ENCODE peak calls at places on chromosomes 2 and 18, in six cellular contexts. S is EL; C is CD4-positive, alpha-beta T cell; P is NCI-H187 treated with DMSO at 0.1 percent for 48 hours; Q is activated B cell treated with CpG ODN at 0.5 μM for 24 hours; N is HCEC 1CT. A is an unnamed sample.

GRCh38 chr2:231221761-231222160 is 23.3 kb downstream of the ARMC9 start:
- DNase-seq in N (no peak), S (peak), Q (no peak), P (no peak), C (no peak), A (no peak)

GRCh38 chr2:221243758-221244157 is 328.3 kb downstream of the EPHA4 start:
- DNase-seq in C (no peak), P (no peak), S (no peak), N (no peak), Q (no peak), A (no peak)

GRCh38 chr18:11407900-11408299 is 201.5 kb upstream of the SLC35G4 start:
- DNase-seq in C (no peak), S (peak), N (peak), Q (no peak), P (no peak), A (peak)

GRCh38 chr2:95025406-95026319 is at the start of gene MAL:
- DNase-seq in N (no peak), C (peak), Q (no peak), P (no peak), S (peak), A (no peak)

GRCh38 chr2:121429119-121429903 is 101.4 kb upstream of the RNU4ATAC start:
- DNase-seq in C (no peak), Q (no peak), N (no peak), P (no peak), S (no peak), A (peak)

GRCh38 chr18:22883189-22883588 is 49.9 kb upstream of the RBBP8 start:
- DNase-seq in Q (no peak), S (no peak), P (no peak), C (no peak), N (no peak), A (no peak)

GRCh38 chr18:58827886-58828285 is 36.8 kb upstream of the ZNF532 start:
- DNase-seq in P (no peak), Q (no peak), C (no peak), S (no peak), N (no peak), A (no peak)

GRCh38 chr18:41905786-41906527 is 49.1 kb upstream of the PIK3C3 start:
- DNase-seq in N (no peak), S (peak), Q (no peak), C (no peak), P (no peak), A (peak)

GRCh38 chr2:165469417-165469816 is at the start of gene CSRNP3:
- DNase-seq in N (peak), Q (no peak), P (no peak), S (peak), C (no peak), A (peak)

GRCh38 chr2:166361351-166362153 is 14.2 kb downstream of the SCN9A start:
- DNase-seq in P (no peak), S (peak), N (peak), Q (no peak), C (no peak), A (no peak)

GRCh38 chr2:63059434-63060078 is 8.9 kb downstream of the OTX1 start:
- DNase-seq in C (no peak), S (no peak), P (no peak), Q (peak), N (no peak), A (peak)

GRCh38 chr2:176066645-176067586 is 16.8 kb downstream of the EVX2 start:
- DNase-seq in P (no peak), S (no peak), Q (no peak), N (no peak), C (no peak), A (no peak)

GRCh38 chr18:63949068-63949737 is at the start of gene HMSD:
- DNase-seq in Q (peak), S (peak), N (no peak), P (peak), C (peak), A (peak)

GRCh38 chr2:43507137-43507536 is 88.7 kb downstream of the THADA start:
- DNase-seq in C (no peak), Q (no peak), S (no peak), N (no peak), P (no peak), A (no peak)

GRCh38 chr2:123659120-123659519 is 366.0 kb upstream of the CNTNAP5 start:
- DNase-seq in S (no peak), C (no peak), Q (no peak), P (no peak), N (no peak), A (no peak)

GRCh38 chr2:97761192-97761591 is 47.8 kb downstream of the ZAP70 start:
- DNase-seq in S (no peak), Q (no peak), P (no peak), C (peak), N (no peak), A (no peak)

GRCh38 chr2:74548919-74549684 is 4.6 kb downstream of the LOXL3 start:
- DNase-seq in N (peak), Q (no peak), C (no peak), S (peak), P (no peak), A (peak)

GRCh38 chr2:187299122-187299906 is 148.7 kb downstream of the CALCRL start:
- DNase-seq in N (peak), C (no peak), S (peak), P (no peak), Q (no peak), A (peak)

GRCh38 chr2:38487852-38488251 is 110.8 kb upstream of the ATL2 start:
- DNase-seq in S (no peak), Q (no peak), C (no peak), P (no peak), N (no peak), A (no peak)

GRCh38 chr18:77203071-77203470 is 46.6 kb upstream of the GALR1 start:
- DNase-seq in C (no peak), S (no peak), N (no peak), P (no peak), Q (no peak), A (peak)

GRCh38 chr2:42010743-42011298 is 37.0 kb upstream of the PKDCC start:
- DNase-seq in Q (no peak), N (peak), C (no peak), P (no peak), S (peak), A (peak)

GRCh38 chr18:48129621-48130082 is 199.2 kb upstream of the SMAD2 start:
- DNase-seq in Q (no peak), N (no peak), C (no peak), P (no peak), S (no peak), A (no peak)

A was measured in foreskin fibroblast.